ENCODE peak calls at places on chromosomes 11 and 22, in ten cellular contexts. M is stomach, C is A549, A is tibial nerve, L is sigmoid colon, I is transverse colon, X is GM12878, P is ovary, O is upper lobe of left lung, U is SK-N-SH. N is an unnamed sample.

GRCh38 chr22:20128902-20129746 is 2.5 kb upstream of the ZDHHC8 start:
- DNase-seq in U (no peak), P (no peak), A (no peak), M (peak), L (no peak), C (no peak), O (peak), I (peak), X (no peak), N (no peak)

GRCh38 chr11:45322891-45323597 is 36.9 kb upstream of the SYT13 start:
- DNase-seq in M (no peak), O (no peak), C (no peak), P (no peak), L (peak), A (no peak), U (no peak), X (no peak), I (no peak), N (no peak)

GRCh38 chr11:134120921-134121526 is 52.2 kb downstream of the JAM3 start:
- DNase-seq in O (no peak), A (peak), C (no peak), M (no peak), P (peak), X (no peak), U (peak), I (no peak), L (peak), N (no peak)

GRCh38 chr11:69383946-69384547 is 90.1 kb downstream of the MYEOV start:
- DNase-seq in O (no peak), M (no peak), A (no peak), L (no peak), C (no peak), I (no peak), U (no peak), X (no peak), P (no peak), N (peak)

GRCh38 chr11:28026634-28027290 is 81.2 kb downstream of the KIF18A start:
- DNase-seq in C (no peak), P (no peak), M (no peak), I (no peak), X (no peak), U (no peak), A (no peak), L (no peak), O (no peak), N (no peak)

GRCh38 chr11:111520565-111520964 is 6.0 kb downstream of the HOATZ start:
- DNase-seq in I (no peak), A (no peak), X (no peak), L (no peak), O (no peak), U (no peak), M (no peak), P (no peak), C (no peak), N (no peak)

GRCh38 chr22:47022475-47022874 is 260.0 kb downstream of the TBC1D22A start:
- DNase-seq in L (no peak), C (no peak), A (no peak), X (no peak), M (no peak), O (no peak), P (no peak), U (no peak), I (no peak), N (no peak)

GRCh38 chr22:22553735-22554134 is 5.3 kb downstream of the PRAME start:
- DNase-seq in X (no peak), I (no peak), C (no peak), O (no peak), M (no peak), P (no peak), L (no peak), U (no peak), A (no peak), N (no peak)

GRCh38 chr22:45476814-45477213 is 25.9 kb upstream of the FBLN1 start:
- DNase-seq in M (no peak), X (no peak), O (no peak), I (no peak), C (no peak), L (no peak), P (peak), U (no peak), A (peak), N (no peak)

GRCh38 chr22:46849101-46849500 is 86.7 kb downstream of the TBC1D22A start:
- DNase-seq in X (no peak), L (no peak), O (no peak), P (no peak), A (no peak), I (no peak), U (no peak), M (no peak), C (no peak), N (no peak)

GRCh38 chr11:86740628-86741488 is 59.5 kb upstream of the PRSS23 start:
- DNase-seq in P (peak), M (no peak), X (no peak), A (peak), I (peak), L (peak), C (peak), U (no peak), O (no peak), N (no peak)

GRCh38 chr22:19867617-19868016 is 12.9 kb upstream of the GNB1L start:
- DNase-seq in P (peak), U (no peak), L (peak), M (no peak), O (no peak), C (no peak), A (no peak), I (no peak), X (no peak), N (no peak)

GRCh38 chr11:59879534-59879933 is 952 bp downstream of the OOSP3 start:
- DNase-seq in I (no peak), A (no peak), C (no peak), P (no peak), U (no peak), O (no peak), L (no peak), M (no peak), X (no peak), N (no peak)

DNA sequence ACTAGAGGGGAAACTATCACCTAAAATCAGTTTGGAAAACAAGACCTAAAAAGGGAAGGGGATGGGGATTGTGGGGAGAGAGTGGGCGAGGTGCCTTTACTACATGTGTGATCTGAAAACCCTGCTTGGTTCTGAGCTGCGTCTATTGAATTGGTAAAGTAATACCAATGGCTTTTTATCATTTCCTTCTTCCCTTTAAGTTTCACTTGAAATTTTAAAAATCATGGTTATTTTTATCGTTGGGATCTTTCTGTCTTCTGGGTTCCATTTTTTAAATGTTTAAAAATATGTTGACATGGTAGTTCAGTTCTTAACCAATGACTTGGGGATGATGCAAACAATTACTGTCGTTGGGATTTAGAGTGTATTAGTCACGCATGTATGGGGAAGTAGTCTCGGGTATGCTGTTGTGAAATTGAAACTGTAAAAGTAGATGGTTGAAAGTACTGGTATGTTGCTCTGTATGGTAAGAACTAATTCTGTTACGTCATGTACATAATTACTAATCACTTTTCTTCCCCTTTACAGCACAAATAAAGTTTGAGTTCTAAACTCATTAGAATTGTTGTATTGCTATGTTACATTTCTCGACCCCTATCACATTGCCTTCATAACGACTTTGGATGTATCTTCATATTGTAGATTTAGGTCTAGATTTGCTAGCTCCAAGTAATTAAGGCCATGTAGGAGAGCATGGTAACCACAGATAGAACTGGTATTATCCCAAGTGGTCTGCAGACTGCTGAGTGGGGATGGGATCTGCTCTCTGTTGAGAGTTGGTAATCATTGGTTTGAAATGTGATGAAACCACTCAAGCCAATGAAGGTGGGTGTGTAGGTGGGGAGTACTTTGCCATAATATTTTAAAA is 3.6 kb downstream of the NEAT1 start:
- DNase-seq in L (peak), M (peak), U (no peak), A (peak), P (no peak), I (peak), C (no peak), X (no peak), O (no peak), N (peak)
- TF ChIP-seq EP300 in L (peak), M (no peak), U (no peak), A (no peak), P (no peak), I (no peak), C (no peak), X (peak), O (peak), N (no peak)

GRCh38 chr22:36471341-36471821 is 10.1 kb downstream of the TXN2 start:
- DNase-seq in C (no peak), I (no peak), X (no peak), L (peak), M (no peak), O (no peak), P (no peak), U (no peak), A (no peak), N (no peak)
- H3K4me3 ChIP-seq in C (no peak), I (no peak), X (no peak), L (peak), M (no peak), O (no peak), P (peak), U (no peak), A (no peak), N (no peak)

GRCh38 chr11:130313383-130314183 is 1.1 kb downstream of the ZBTB44 start:
- DNase-seq in I (no peak), C (no peak), U (no peak), X (no peak), M (no peak), O (no peak), P (no peak), A (no peak), L (no peak), N (no peak)
- TF ChIP-seq EP300 in I (no peak), C (no peak), U (no peak), X (no peak), M (no peak), O (no peak), P (no peak), A (no peak), L (no peak), N (no peak)

GRCh38 chr11:17542249-17542648 is 2.0 kb downstream of the USH1C start:
- DNase-seq in C (no peak), X (no peak), O (no peak), L (no peak), A (no peak), P (no peak), I (peak), U (no peak), M (peak), N (no peak)

GRCh38 chr11:17543041-17543440 is 1.2 kb downstream of the USH1C start:
- DNase-seq in A (no peak), I (peak), X (no peak), C (no peak), L (no peak), U (no peak), O (no peak), P (no peak), M (no peak), N (no peak)

GRCh38 chr11:17546240-17546639 is 819 bp upstream of the OTOG start:
- DNase-seq in X (no peak), C (no peak), M (no peak), U (no peak), O (no peak), L (no peak), A (no peak), P (no peak), I (no peak), N (no peak)

GRCh38 chr11:17543574-17544180 is 539 bp downstream of the USH1C start:
- DNase-seq in X (no peak), C (no peak), M (no peak), P (no peak), O (no peak), U (no peak), A (no peak), L (no peak), I (peak), N (no peak)

GRCh38 chr11:17544181-17544622 is at the start of gene USH1C:
- DNase-seq in U (peak), I (peak), M (peak), X (no peak), O (peak), C (peak), P (no peak), A (no peak), L (no peak), N (no peak)
- H3K4me3 ChIP-seq in U (no peak), I (peak), M (peak), X (no peak), O (peak), C (peak), P (peak), A (no peak), L (peak), N (peak)

GRCh38 chr11:118251858-118252652 is at the start of gene MPZL3:
- DNase-seq in X (peak), A (peak), U (peak), P (peak), M (peak), I (peak), C (peak), O (peak), L (peak), N (peak)
- TF ChIP-seq EP300 in X (peak), A (no peak), U (no peak), P (no peak), M (no peak), I (no peak), C (no peak), O (peak), L (no peak), N (no peak)

N was measured in suprapubic skin.